ENCODE peak calls at places on chromosomes 1 and 21, in four cellular contexts. M is IMR-90, I is H9, B is H1. F is an unnamed sample.

GRCh38 chr1:40848530-40849189 is 13.5 kb downstream of the CITED4 start:
- DNase-seq in M (peak; percentile 68), I (peak; percentile 87), B (no peak), F (peak; percentile 85)

GRCh38 chr21:33968082-33968997 is 52.7 kb upstream of the ATP5PO start:
- DNase-seq in M (peak; percentile 64), I (no peak), B (no peak), F (peak; percentile 67)

GRCh38 chr1:154957258-154957657 is 1.4 kb upstream of the PBXIP1 start:
- DNase-seq in M (no peak), I (no peak), B (no peak), F (no peak)

GRCh38 chr1:2404890-2405511 is 7.4 kb downstream of the PEX10 start:
- DNase-seq in M (peak; percentile 31), I (no peak), B (no peak), F (no peak)

GRCh38 chr1:11333631-11334030 is 60.6 kb downstream of the UBIAD1 start:
- DNase-seq in M (no peak), I (no peak), B (no peak), F (no peak)

GRCh38 chr21:31176725-31177124 is 138.4 kb upstream of the KRTAP19-8 start:
- DNase-seq in M (no peak), I (no peak), B (no peak), F (no peak)

GRCh38 chr1:147463022-147463421 is 78.3 kb upstream of the BCL9 start:
- DNase-seq in M (no peak), I (no peak), B (no peak), F (no peak)

GRCh38 chr1:232473319-232473718 is 156.6 kb downstream of the SIPA1L2 start:
- DNase-seq in M (peak; percentile 66), I (peak; percentile 54), B (no peak), F (peak; percentile 58)

GRCh38 chr1:18972531-18972930 is 16.1 kb upstream of the IFFO2 start:
- DNase-seq in M (peak; percentile 26), I (no peak), B (no peak), F (no peak)

GRCh38 chr1:41918450-41919043 is at the start of gene HIVEP3:
- DNase-seq in M (no peak), I (no peak), B (no peak), F (peak; percentile 68)

GRCh38 chr1:51482881-51483280 is 36.2 kb downstream of the EPS15 start:
- DNase-seq in M (peak; percentile 57), I (no peak), B (no peak), F (no peak)

GRCh38 chr1:17347769-17348592 is 24.0 kb upstream of the PADI6 start:
- DNase-seq in M (peak; percentile 62), I (peak; percentile 29), B (no peak), F (no peak)
- H4K5ac ChIP-seq in M (no peak overlapping the region), I (no peak overlapping the region), B (no peak overlapping the region), F (no peak overlapping the region)

GRCh38 chr1:16924919-16925477 is 3.3 kb downstream of the CROCC start:
- DNase-seq in M (no peak), I (peak; percentile 38), B (no peak), F (no peak)

GRCh38 chr1:16926491-16927195 is 4.9 kb downstream of the CROCC start:
- DNase-seq in M (no peak), I (no peak), B (no peak), F (peak; percentile 72)

GRCh38 chr1:16924216-16924918 is 2.6 kb downstream of the CROCC start:
- DNase-seq in M (no peak), I (peak; percentile 23), B (no peak), F (no peak)

GRCh38 chr1:16927256-16927655 is 5.5 kb downstream of the CROCC start:
- DNase-seq in M (no peak), I (no peak), B (no peak), F (no peak)

GRCh38 chr1:16925635-16926490 is 4.1 kb downstream of the CROCC start:
- DNase-seq in M (no peak), I (peak; percentile 22), B (no peak), F (no peak)
- H3K4ac ChIP-seq in M (no peak overlapping the region), I (no peak overlapping the region), B (no peak overlapping the region), F (no peak overlapping the region)

DNA sequence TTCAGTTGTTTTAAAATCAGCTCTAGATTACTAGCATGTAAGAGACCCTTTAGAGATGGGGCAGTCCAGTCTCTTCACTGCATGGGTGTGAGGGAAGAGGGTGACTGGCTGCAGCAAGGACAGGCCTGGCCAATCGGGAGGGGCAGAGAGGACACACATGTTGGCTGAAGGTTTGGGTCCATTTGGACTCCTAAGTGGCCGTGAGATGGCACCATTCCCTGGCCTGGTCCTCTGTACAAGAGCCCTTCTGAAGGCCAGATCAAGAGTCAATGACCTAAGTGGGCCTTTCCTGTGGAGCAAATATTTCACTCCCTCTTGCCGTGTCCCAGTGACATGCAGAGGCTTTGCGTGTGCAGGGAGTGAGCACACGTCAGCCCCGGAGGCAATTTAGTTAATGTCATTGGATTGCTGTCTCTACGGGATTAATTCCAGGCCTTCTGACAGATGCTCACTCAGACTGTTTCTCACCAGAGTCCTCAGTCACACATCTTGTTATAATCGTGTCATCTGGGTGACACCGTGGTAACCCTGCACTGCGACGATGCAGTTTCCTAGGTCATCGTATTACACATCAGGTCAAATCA is 613.0 kb downstream of the NPHP4 start:
- DNase-seq in M (no peak), I (no peak), B (no peak), F (no peak)
- H4K5ac ChIP-seq in M (no peak overlapping the region), I (no peak overlapping the region), B (no peak overlapping the region), F (no peak overlapping the region)

GRCh38 chr1:176203735-176204134 is 3.4 kb downstream of the COP1 start:
- DNase-seq in M (no peak), I (no peak), B (no peak), F (no peak)
- H3K4ac ChIP-seq in M (no peak overlapping the region), I (no peak overlapping the region), B (no peak overlapping the region), F (no peak overlapping the region)

GRCh38 chr1:72006092-72006491 is 276.2 kb downstream of the NEGR1 start:
- DNase-seq in M (peak; percentile 36), I (no peak), B (no peak), F (no peak)

GRCh38 chr1:72003092-72003491 is 279.2 kb downstream of the NEGR1 start:
- DNase-seq in M (no peak), I (no peak), B (no peak), F (no peak)

GRCh38 chr1:72000809-72001208 is 281.5 kb downstream of the NEGR1 start:
- DNase-seq in M (peak; percentile 34), I (peak; percentile 74), B (peak; percentile 1), F (peak; percentile 94)
- H4K5ac ChIP-seq in M (peak overlapping the region; percentile 80), I (no peak overlapping the region), B (peak overlapping the region; percentile 76), F (no peak overlapping the region)

DNA sequence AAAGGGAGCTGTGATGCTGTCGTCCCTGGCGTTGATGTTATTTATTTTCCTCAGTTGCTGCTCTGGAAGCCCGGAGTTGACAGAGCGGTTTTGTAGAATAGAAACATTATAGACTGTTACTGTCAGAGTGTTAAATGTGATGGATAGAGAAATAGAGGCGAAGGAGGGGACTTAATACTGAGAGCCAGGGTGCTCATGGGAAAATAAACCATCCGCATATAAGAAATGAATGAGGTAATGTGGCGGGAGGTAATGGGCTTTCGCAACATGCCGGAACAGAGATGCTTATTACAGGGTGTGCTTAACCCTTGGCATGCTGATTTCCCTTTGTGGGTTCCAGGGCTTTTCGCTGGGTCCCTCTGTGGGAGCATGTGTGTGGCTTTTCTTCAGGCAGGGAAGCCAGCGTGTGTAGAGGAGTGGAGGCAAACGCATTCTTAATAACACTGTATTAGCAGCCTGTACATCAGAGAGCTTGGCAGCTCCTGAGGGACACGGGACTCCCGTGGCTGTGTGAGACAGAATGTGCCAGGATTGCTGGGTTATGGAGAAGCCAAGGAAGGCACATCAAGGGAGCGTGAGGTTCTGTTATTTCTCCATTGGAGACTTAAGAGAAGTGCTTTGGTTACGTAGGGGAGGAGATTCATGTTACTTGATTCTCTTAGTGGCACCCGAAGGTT is 141.0 kb downstream of the PBX1 start:
- DNase-seq in M (no peak), I (no peak), B (no peak), F (no peak)
- H3K4ac ChIP-seq in M (no peak overlapping the region), I (no peak overlapping the region), B (no peak overlapping the region), F (no peak overlapping the region)